ENCODE peak calls at places on chromosome 14, in seven cellular contexts. F, G, U, X, C, S and A are unnamed samples.

GRCh38 chr14:34220311-34220710 is 241.7 kb downstream of the SPTSSA start:
- DNase-seq in C (no peak), F (no peak), X (no peak), G (no peak), S (no peak), U (no peak), A (no peak)

GRCh38 chr14:50821471-50822464 is 9.2 kb downstream of the NIN start:
- DNase-seq in C (peak), S (no peak), G (peak), U (no peak), X (no peak), F (no peak), A (no peak)

GRCh38 chr14:59337151-59337611 is 128.0 kb downstream of the GPR135 start:
- DNase-seq in U (no peak), G (no peak), F (no peak), X (no peak), S (no peak), C (no peak), A (no peak)

GRCh38 chr14:97978336-97978735 is 1181.2 kb downstream of the VRK1 start:
- DNase-seq in C (peak), F (peak), U (peak), G (peak), S (peak), X (no peak), A (peak)

GRCh38 chr14:93064411-93065271 is 51.1 kb downstream of the ITPK1 start:
- DNase-seq in F (no peak), X (no peak), U (no peak), S (no peak), G (no peak), C (no peak), A (no peak)

GRCh38 chr14:72377016-72377415 is 444.8 kb downstream of the RGS6 start:
- DNase-seq in X (no peak), G (no peak), S (no peak), C (no peak), F (no peak), U (no peak), A (no peak)

GRCh38 chr14:76919811-76920571 is 93.8 kb downstream of the LRRC74A start:
- DNase-seq in X (no peak), S (peak), G (no peak), U (peak), F (no peak), C (peak), A (peak)

GRCh38 chr14:64388533-64389243 is 535 bp downstream of the MTHFD1 start:
- DNase-seq in U (no peak), X (no peak), F (no peak), S (peak), C (peak), G (no peak), A (peak)

GRCh38 chr14:91202234-91202974 is 42.1 kb downstream of the GPR68 start:
- DNase-seq in X (no peak), S (no peak), U (no peak), F (peak), C (no peak), G (no peak), A (peak)

GRCh38 chr14:101716077-101716950 is 45.2 kb upstream of the PPP2R5C start:
- DNase-seq in S (no peak), G (peak), F (no peak), X (no peak), C (no peak), U (no peak), A (no peak)

GRCh38 chr14:25042362-25043299 is 7.3 kb downstream of the STXBP6 start:
- DNase-seq in S (peak), U (peak), G (no peak), F (peak), X (peak), C (no peak), A (no peak)

GRCh38 chr14:100333867-100334266 is 10.7 kb downstream of the SLC25A47 start:
- DNase-seq in G (no peak), S (no peak), U (no peak), F (no peak), C (no peak), X (no peak), A (no peak)

GRCh38 chr14:57153286-57153685 is 115.4 kb downstream of the EXOC5 start:
- DNase-seq in G (no peak), U (no peak), C (no peak), S (no peak), F (no peak), X (no peak), A (no peak)

GRCh38 chr14:68146812-68147211 is 327.2 kb downstream of the RAD51B start:
- DNase-seq in U (no peak), F (no peak), S (no peak), X (peak), C (peak), G (no peak), A (peak)

GRCh38 chr14:72169521-72169920 is 237.3 kb downstream of the RGS6 start:
- DNase-seq in G (no peak), S (no peak), F (no peak), U (no peak), C (no peak), X (no peak), A (peak)

GRCh38 chr14:21087294-21088091 is 11.0 kb downstream of the ZNF219 start:
- DNase-seq in U (peak), F (peak), S (peak), C (no peak), X (peak), G (peak), A (peak)